ENCODE peak calls at places on chromosomes 13 and 19, in six cellular contexts. Q, P, G, F, T and E are unnamed samples.

GRCh38 chr19:4807188-4807587 is 15.7 kb downstream of the FEM1A start:
- DNase-seq in Q (no peak), P (no peak), G (no peak), F (no peak), T (no peak), E (no peak)

GRCh38 chr13:45541806-45542205 is 73.7 kb downstream of the ERICH6B start:
- DNase-seq in Q (no peak), P (no peak), G (no peak), F (no peak), T (no peak), E (no peak)

GRCh38 chr19:49863935-49864320 is 3.4 kb downstream of the PNKP start:
- DNase-seq in Q (no peak), P (no peak), G (no peak), F (no peak), T (no peak), E (no peak)

GRCh38 chr19:40745402-40745780 is 4.9 kb downstream of the ACTMAP start:
- DNase-seq in Q (no peak), P (no peak), G (no peak), F (no peak), T (peak; percentile 28), E (no peak)

GRCh38 chr19:4007836-4008539 is 452 bp downstream of the PIAS4 start:
- DNase-seq in Q (peak; percentile 73), P (no peak), G (peak; percentile 63), F (no peak), T (peak; percentile 18), E (peak; percentile 53)

GRCh38 chr13:97307096-97307495 is 85.0 kb downstream of the MBNL2 start:
- DNase-seq in Q (no peak), P (no peak), G (no peak), F (no peak), T (no peak), E (no peak)

GRCh38 chr13:44930280-44930679 is 59.0 kb downstream of the NUFIP1 start:
- DNase-seq in Q (no peak), P (no peak), G (no peak), F (no peak), T (no peak), E (no peak)

GRCh38 chr19:42032428-42032827 is 37.6 kb downstream of the GRIK5 start:
- DNase-seq in Q (no peak), P (peak; percentile 43), G (no peak), F (no peak), T (no peak), E (no peak)

GRCh38 chr19:47381653-47382279 is 32.7 kb downstream of the DHX34 start:
- DNase-seq in Q (no peak), P (no peak), G (no peak), F (no peak), T (no peak), E (no peak)

GRCh38 chr13:57314897-57315520 is 148.0 kb downstream of the PRR20E start:
- DNase-seq in Q (no peak), P (no peak), G (no peak), F (no peak), T (no peak), E (no peak)

GRCh38 chr13:97600438-97601080 is 166.6 kb downstream of the RAP2A start:
- DNase-seq in Q (no peak), P (no peak), G (no peak), F (no peak), T (peak; percentile 4), E (no peak)

GRCh38 chr19:4742717-4743646 is 19.3 kb upstream of the DPP9 start:
- DNase-seq in Q (no peak), P (no peak), G (peak; percentile 82), F (no peak), T (no peak), E (no peak)

GRCh38 chr13:114069376-114070097 is 62.9 kb downstream of the RASA3 start:
- DNase-seq in Q (no peak), P (no peak), G (no peak), F (no peak), T (no peak), E (no peak)

GRCh38 chr13:98333481-98333880 is 156.4 kb upstream of the RNF113B start:
- DNase-seq in Q (no peak), P (no peak), G (no peak), F (no peak), T (peak; percentile 25), E (no peak)

GRCh38 chr13:20669162-20669561 is 34.3 kb upstream of the IL17D start:
- DNase-seq in Q (no peak), P (no peak), G (no peak), F (peak; percentile 1), T (no peak), E (no peak)

GRCh38 chr19:30679286-30679685 is 307.1 kb downstream of the ZNF536 start:
- DNase-seq in Q (no peak), P (no peak), G (peak; percentile 55), F (no peak), T (no peak), E (no peak)

GRCh38 chr19:47608908-47609879 is at the start of gene BICRA:
- DNase-seq in Q (peak; percentile 83), P (no peak), G (peak; percentile 92), F (no peak), T (peak; percentile 65), E (peak; percentile 81)

GRCh38 chr19:38193445-38193844 is 30.6 kb downstream of the DPF1 start:
- DNase-seq in Q (no peak), P (no peak), G (no peak), F (no peak), T (no peak), E (no peak)

GRCh38 chr19:34365463-34366401 is 736 bp downstream of the GPI start:
- DNase-seq in Q (peak; percentile 64), P (no peak), G (peak; percentile 67), F (no peak), T (no peak), E (peak; percentile 25)

GRCh38 chr13:30045916-30046704 is 195.7 kb upstream of the UBL3 start:
- DNase-seq in Q (no peak), P (no peak), G (no peak), F (no peak), T (no peak), E (no peak)

GRCh38 chr13:80340643-80341097 is 256 bp downstream of the SPRY2 start:
- DNase-seq in Q (no peak), P (no peak), G (no peak), F (no peak), T (peak; percentile 18), E (no peak)

GRCh38 chr13:42363941-42364612 is 92.1 kb downstream of the AKAP11 start:
- DNase-seq in Q (no peak), P (no peak), G (no peak), F (no peak), T (no peak), E (no peak)

GRCh38 chr13:73778242-73778864 is 355.9 kb downstream of the KLF12 start:
- DNase-seq in Q (no peak), P (no peak), G (no peak), F (no peak), T (peak; percentile 78), E (no peak)

GRCh38 chr13:107277911-107278310 is 710.0 kb upstream of the ARGLU1 start:
- DNase-seq in Q (no peak), P (no peak), G (no peak), F (no peak), T (no peak), E (no peak)
- TF ChIP-seq TAF1 in Q (no peak), P (no peak), G (no peak), F (no peak), T (no peak), E (no peak)

GRCh38 chr13:36454121-36454520 is 21.8 kb downstream of the CCNA1 start:
- DNase-seq in Q (no peak), P (no peak), G (no peak), F (no peak), T (no peak), E (no peak)

GRCh38 chr13:36456577-36456976 is 24.3 kb downstream of the CCNA1 start:
- DNase-seq in Q (no peak), P (no peak), G (no peak), F (no peak), T (no peak), E (no peak)

GRCh38 chr13:36453518-36453917 is 21.2 kb downstream of the CCNA1 start:
- DNase-seq in Q (no peak), P (no peak), G (no peak), F (no peak), T (no peak), E (no peak)

GRCh38 chr13:36450534-36450933 is 18.2 kb downstream of the CCNA1 start:
- DNase-seq in Q (no peak), P (no peak), G (no peak), F (no peak), T (no peak), E (no peak)

GRCh38 chr13:36454962-36455361 is 22.7 kb downstream of the CCNA1 start:
- DNase-seq in Q (no peak), P (no peak), G (peak; percentile 11), F (no peak), T (no peak), E (no peak)
- TF ChIP-seq TAF1 in Q (no peak), P (no peak), G (no peak), F (no peak), T (no peak), E (no peak)

DNA sequence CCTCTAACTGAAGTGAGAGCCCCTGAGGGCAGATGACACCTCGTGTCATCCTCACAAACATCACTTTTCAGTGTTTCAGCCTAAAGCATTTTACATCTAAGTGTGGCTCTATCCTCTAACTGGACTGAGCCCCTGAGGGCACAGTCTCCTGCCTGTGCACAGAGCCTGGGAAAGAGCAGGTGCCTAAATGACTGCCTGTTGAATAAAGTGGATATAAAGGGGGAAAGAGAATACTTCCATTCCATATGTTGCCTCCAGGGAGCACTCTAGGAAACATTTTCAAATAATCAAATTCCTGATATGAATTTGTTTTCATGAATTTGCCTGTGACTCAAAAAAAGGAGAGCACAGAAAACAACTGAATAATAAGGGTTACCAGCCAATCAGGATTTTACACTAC is 32.2 kb downstream of the CNMD start:
- DNase-seq in Q (no peak), P (no peak), G (peak; percentile 32), F (no peak), T (no peak), E (no peak)
- TF ChIP-seq TAF1 in Q (no peak), P (no peak), G (no peak), F (no peak), T (no peak), E (no peak)

GRCh38 chr13:49975826-49976225 is 21.0 kb upstream of the TRIM13 start:
- DNase-seq in Q (no peak), P (no peak), G (no peak), F (no peak), T (no peak), E (no peak)

GRCh38 chr13:49980266-49980665 is 16.6 kb upstream of the TRIM13 start:
- DNase-seq in Q (no peak), P (no peak), G (no peak), F (no peak), T (no peak), E (no peak)

GRCh38 chr13:49976314-49977258 is 20.3 kb upstream of the TRIM13 start:
- DNase-seq in Q (peak; percentile 59), P (no peak), G (peak; percentile 66), F (peak; percentile 55), T (peak; percentile 65), E (peak; percentile 44)

GRCh38 chr13:49972709-49973108 is 24.1 kb upstream of the TRIM13 start:
- DNase-seq in Q (no peak), P (no peak), G (no peak), F (no peak), T (peak; percentile 24), E (no peak)

DNA sequence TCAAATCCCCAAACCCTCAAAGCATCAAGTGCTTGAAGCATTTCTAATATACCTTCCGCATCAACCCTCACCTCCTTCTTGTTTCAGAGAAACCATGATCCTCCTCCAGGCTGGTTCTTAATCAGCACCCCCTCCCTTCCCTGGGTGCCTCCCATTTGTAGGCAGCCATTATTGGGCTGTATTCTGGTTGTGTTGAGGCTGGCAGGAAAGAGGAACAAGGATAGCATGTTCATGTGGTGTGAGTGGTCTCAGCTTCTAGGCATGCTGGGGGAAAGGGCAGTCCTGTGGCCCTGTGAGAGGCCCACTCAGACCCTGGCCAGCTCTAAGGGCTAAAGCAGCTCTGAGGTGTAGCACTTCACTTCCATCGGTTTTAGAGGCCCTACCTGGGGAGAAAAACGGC is 18.9 kb upstream of the TRIM13 start:
- DNase-seq in Q (no peak), P (no peak), G (no peak), F (no peak), T (no peak), E (no peak)
- TF ChIP-seq TAF1 in Q (no peak), P (no peak), G (no peak), F (no peak), T (no peak), E (no peak)